ENCODE peak calls at places on chromosomes 12 and 14, in ten cellular contexts. R, K, P, B, Q, O, I, T, Z and E are unnamed samples.

GRCh38 chr14:50804181-50804721 is 26.7 kb downstream of the NIN start:
- DNase-seq in Z (no peak), K (peak; percentile 37), Q (no peak), T (peak; percentile 76), P (no peak), R (no peak), O (no peak), I (no peak), B (no peak), E (no peak)

GRCh38 chr14:105480807-105481801 is 5.6 kb upstream of the CRIP1 start:
- DNase-seq in I (peak; percentile 81), K (peak; percentile 94), Z (peak; percentile 91), P (no peak), B (no peak), R (peak; percentile 89), O (peak; percentile 95), T (peak; percentile 81), Q (peak; percentile 55), E (no peak)

GRCh38 chr12:3959799-3960560 is 86.8 kb upstream of the PARP11 start:
- DNase-seq in T (no peak), P (no peak), O (no peak), R (no peak), Z (no peak), Q (no peak), I (no peak), B (no peak), K (no peak), E (no peak)

GRCh38 chr12:107304588-107305532 is 211.5 kb upstream of the CRY1 start:
- DNase-seq in B (no peak), Z (no peak), O (peak; percentile 25), R (no peak), Q (no peak), K (no peak), I (no peak), T (no peak), P (no peak), E (no peak)

GRCh38 chr12:46371718-46372130 is 849 bp downstream of the SLC38A2 start:
- DNase-seq in T (peak; percentile 44), P (peak; percentile 50), Z (peak; percentile 71), Q (no peak), B (no peak), K (no peak), I (no peak), O (peak; percentile 82), R (peak; percentile 82), E (no peak)

GRCh38 chr12:18141583-18141982 is 51.6 kb upstream of the RERGL start:
- DNase-seq in T (no peak), K (no peak), R (no peak), Q (no peak), O (no peak), I (no peak), B (no peak), P (no peak), Z (no peak), E (no peak)

GRCh38 chr12:6980740-6981139 is 10.0 kb downstream of the EMG1 start:
- DNase-seq in O (no peak), I (no peak), P (no peak), T (no peak), B (no peak), Q (no peak), K (no peak), R (no peak), Z (no peak), E (no peak)

GRCh38 chr12:26149963-26150362 is 25.1 kb upstream of the BHLHE41 start:
- DNase-seq in P (no peak), Z (no peak), T (no peak), Q (no peak), K (no peak), O (no peak), I (no peak), R (no peak), B (no peak), E (no peak)

GRCh38 chr12:4822572-4822971 is 87.1 kb upstream of the KCNA1 start:
- DNase-seq in T (no peak), O (no peak), K (no peak), B (no peak), I (no peak), P (no peak), R (no peak), Q (no peak), Z (no peak), E (no peak)

GRCh38 chr12:15227004-15227679 is 5.9 kb upstream of the RERG start:
- DNase-seq in O (peak; percentile 61), T (peak; percentile 33), I (no peak), R (peak; percentile 42), B (no peak), Q (peak; percentile 42), Z (peak; percentile 71), K (peak; percentile 37), P (no peak), E (no peak)

GRCh38 chr12:65490193-65490592 is 211.7 kb downstream of the MSRB3 start:
- DNase-seq in R (no peak), Z (no peak), O (no peak), B (no peak), T (no peak), Q (no peak), P (no peak), K (no peak), I (no peak), E (no peak)

GRCh38 chr14:67265131-67265530 is 23.9 kb downstream of the PALS1 start:
- DNase-seq in Q (no peak), R (no peak), P (no peak), K (no peak), B (no peak), T (peak; percentile 49), I (no peak), Z (no peak), O (no peak), E (no peak)

GRCh38 chr14:102508774-102509743 is 517 bp downstream of the ANKRD9 start:
- DNase-seq in P (no peak), Q (no peak), I (peak; percentile 73), R (peak; percentile 64), K (peak; percentile 67), O (peak; percentile 40), T (peak; percentile 41), Z (peak; percentile 57), B (no peak), E (no peak)

GRCh38 chr12:132924356-132924755 is 31.8 kb downstream of the ZNF605 start:
- DNase-seq in T (no peak), I (no peak), Q (no peak), P (no peak), B (no peak), R (no peak), K (no peak), O (no peak), Z (no peak), E (no peak)
- H3K9me3 ChIP-seq in T (peaks cover 81% of the 10 kb centered on the region), I (peaks cover 10% of the 10 kb centered on the region), Q (peaks cover 36% of the 10 kb centered on the region), P (peaks cover 41% of the 10 kb centered on the region), B (peaks cover 36% of the 10 kb centered on the region), R (peaks cover 84% of the 10 kb centered on the region), K (no peaks in the 10 kb centered on the region), O (peaks cover 97% of the 10 kb centered on the region), Z (peaks cover 23% of the 10 kb centered on the region), E (peaks cover 92% of the 10 kb centered on the region)

DNA sequence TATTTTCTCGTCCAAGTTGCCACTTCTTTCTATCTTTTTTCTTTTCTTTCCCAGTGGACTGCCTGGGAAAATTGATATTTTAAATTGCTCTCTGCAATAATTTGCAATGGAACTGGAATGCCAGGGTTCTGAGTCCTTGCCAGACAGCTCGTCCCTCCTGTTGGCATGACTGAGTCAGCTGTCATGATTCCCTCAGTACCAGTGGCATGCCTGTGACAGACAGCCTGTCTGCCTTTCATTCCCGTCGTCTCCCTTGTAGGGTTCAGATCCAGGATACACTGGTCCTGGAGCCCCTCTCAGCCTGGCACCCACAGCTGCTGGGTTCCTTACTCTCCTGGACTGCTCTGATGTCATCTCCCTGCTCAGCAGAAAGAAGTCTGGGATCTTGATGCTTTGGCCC is 84.8 kb downstream of the PTPN11 start:
- DNase-seq in O (no peak), B (no peak), K (no peak), R (no peak), P (no peak), Q (no peak), T (no peak), Z (no peak), I (no peak), E (no peak)
- TF ChIP-seq POLR2A in O (no peak), B (no peak), K (no peak), R (no peak), P (no peak), Q (no peak), T (no peak), Z (no peak), I (no peak), E (no peak)

GRCh38 chr12:132966676-132967415 is 10.7 kb upstream of the ZNF605 start:
- DNase-seq in I (no peak), K (no peak), T (no peak), P (no peak), Z (no peak), Q (no peak), R (no peak), O (no peak), B (no peak), E (no peak)

GRCh38 chr12:132967736-132968135 is 11.6 kb upstream of the ZNF605 start:
- DNase-seq in P (no peak), I (no peak), Z (no peak), K (no peak), O (no peak), B (no peak), Q (no peak), T (no peak), R (no peak), E (no peak)

GRCh38 chr12:132972374-132972773 is 13.8 kb upstream of the ZNF26 start:
- DNase-seq in T (no peak), K (no peak), P (no peak), O (no peak), R (no peak), Z (no peak), B (no peak), Q (no peak), I (no peak), E (no peak)
- H3K9me3 ChIP-seq in T (peaks cover 21% of the 10 kb centered on the region), K (no peaks in the 10 kb centered on the region), P (no peaks in the 10 kb centered on the region), O (peaks cover 84% of the 10 kb centered on the region), R (peaks cover 6% of the 10 kb centered on the region), Z (no peaks in the 10 kb centered on the region), B (peaks cover 4% of the 10 kb centered on the region), Q (no peaks in the 10 kb centered on the region), I (no peaks in the 10 kb centered on the region), E (no peaks in the 10 kb centered on the region)

GRCh38 chr12:12892670-12893290 is 1.4 kb downstream of the GPRC5A start:
- DNase-seq in B (no peak), R (no peak), T (no peak), P (no peak), K (no peak), Q (no peak), Z (peak; percentile 83), O (no peak), I (no peak), E (no peak)

GRCh38 chr12:12889701-12890100 is 1.7 kb upstream of the GPRC5A start:
- DNase-seq in Q (no peak), I (no peak), O (no peak), P (no peak), T (no peak), K (no peak), B (no peak), Z (no peak), R (no peak), E (no peak)

GRCh38 chr12:12891646-12892355 is 439 bp downstream of the GPRC5A start:
- DNase-seq in O (no peak), T (no peak), R (no peak), Z (peak; percentile 43), Q (no peak), P (no peak), I (peak; percentile 47), K (no peak), B (no peak), E (no peak)

GRCh38 chr12:12890492-12890814 is 909 bp upstream of the GPRC5A start:
- DNase-seq in Z (peak; percentile 83), R (peak; percentile 59), K (no peak), Q (no peak), O (no peak), T (peak; percentile 68), B (no peak), P (no peak), I (peak; percentile 75), E (no peak)

GRCh38 chr12:12890815-12891645 is at the start of gene GPRC5A:
- DNase-seq in Q (peak; percentile 96), Z (peak; percentile 97), R (peak; percentile 90), I (peak; percentile 96), B (no peak), P (no peak), T (peak; percentile 98), K (peak; percentile 94), O (peak; percentile 99), E (peak; percentile 98)
- TF ChIP-seq POLR2A in Q (peak; percentile 24), Z (peak; percentile 98), R (peak; percentile 48), I (peak; percentile 93), B (no peak), P (no peak), T (peak; percentile 98), K (peak; percentile 10), O (peak; percentile 99), E (peak; percentile 80)